ENCODE peak calls at places on chromosomes 12 and 14, in ten cellular contexts. One of them, this sample, is unnamed.

GRCh38 chr12:55932546-55932919 is 1.6 kb downstream of the DGKA start:
- DNase-seq in NCI-H1092: no peak
- DNase-seq in heart right ventricle: no peak
- DNase-seq in T-helper 1 cell: peak
- DNase-seq in H7: no peak
- DNase-seq in activated T-cell treated with anti-CD3 and anti-CD28 coated beads, Interleukin-2, amount 50 U/mL, for 72 hours: peak
- DNase-seq in naive thymus-derived CD8-positive, alpha-beta T cell: peak
- DNase-seq in T-cell: peak
- DNase-seq in activated effector memory CD4-positive, alpha-beta T cell treated with Interleukin-2 at 50 U/mL for 16 hours: peak
- DNase-seq in GM13977: peak
- DNase-seq in this sample: no peak

GRCh38 chr14:94751956-94752355 is 18.0 kb downstream of the GSC start:
- DNase-seq in GM13977: no peak
- DNase-seq in activated effector memory CD4-positive, alpha-beta T cell treated with Interleukin-2 at 50 U/mL for 16 hours: no peak
- DNase-seq in naive thymus-derived CD8-positive, alpha-beta T cell: no peak
- DNase-seq in NCI-H1092: no peak
- DNase-seq in T-cell: no peak
- DNase-seq in T-helper 1 cell: no peak
- DNase-seq in H7: no peak
- DNase-seq in activated T-cell treated with anti-CD3 and anti-CD28 coated beads, Interleukin-2, amount 50 U/mL, for 72 hours: no peak
- DNase-seq in heart right ventricle: no peak
- DNase-seq in this sample: no peak

GRCh38 chr12:54371328-54372112 is 7.2 kb upstream of the GPR84 start:
- DNase-seq in heart right ventricle: peak
- DNase-seq in GM13977: no peak
- DNase-seq in T-helper 1 cell: no peak
- DNase-seq in activated effector memory CD4-positive, alpha-beta T cell treated with Interleukin-2 at 50 U/mL for 16 hours: no peak
- DNase-seq in H7: peak
- DNase-seq in NCI-H1092: peak
- DNase-seq in activated T-cell treated with anti-CD3 and anti-CD28 coated beads, Interleukin-2, amount 50 U/mL, for 72 hours: no peak
- DNase-seq in T-cell: no peak
- DNase-seq in naive thymus-derived CD8-positive, alpha-beta T cell: no peak
- DNase-seq in this sample: no peak

GRCh38 chr14:99763527-99764221 is 29.5 kb upstream of the EML1 start:
- DNase-seq in H7: peak
- DNase-seq in activated effector memory CD4-positive, alpha-beta T cell treated with Interleukin-2 at 50 U/mL for 16 hours: no peak
- DNase-seq in activated T-cell treated with anti-CD3 and anti-CD28 coated beads, Interleukin-2, amount 50 U/mL, for 72 hours: no peak
- DNase-seq in T-cell: no peak
- DNase-seq in naive thymus-derived CD8-positive, alpha-beta T cell: no peak
- DNase-seq in GM13977: no peak
- DNase-seq in heart right ventricle: no peak
- DNase-seq in NCI-H1092: no peak
- DNase-seq in T-helper 1 cell: no peak
- DNase-seq in this sample: no peak

GRCh38 chr14:58697927-58698641 is 60.3 kb downstream of the DACT1 start:
- DNase-seq in H7: no peak
- DNase-seq in GM13977: no peak
- DNase-seq in activated T-cell treated with anti-CD3 and anti-CD28 coated beads, Interleukin-2, amount 50 U/mL, for 72 hours: no peak
- DNase-seq in heart right ventricle: no peak
- DNase-seq in naive thymus-derived CD8-positive, alpha-beta T cell: no peak
- DNase-seq in NCI-H1092: peak
- DNase-seq in activated effector memory CD4-positive, alpha-beta T cell treated with Interleukin-2 at 50 U/mL for 16 hours: no peak
- DNase-seq in T-cell: no peak
- DNase-seq in T-helper 1 cell: no peak
- DNase-seq in this sample: no peak

GRCh38 chr12:65355461-65355860 is 77.0 kb downstream of the MSRB3 start:
- DNase-seq in GM13977: no peak
- DNase-seq in naive thymus-derived CD8-positive, alpha-beta T cell: no peak
- DNase-seq in heart right ventricle: no peak
- DNase-seq in T-cell: no peak
- DNase-seq in activated effector memory CD4-positive, alpha-beta T cell treated with Interleukin-2 at 50 U/mL for 16 hours: no peak
- DNase-seq in NCI-H1092: no peak
- DNase-seq in H7: no peak
- DNase-seq in T-helper 1 cell: no peak
- DNase-seq in activated T-cell treated with anti-CD3 and anti-CD28 coated beads, Interleukin-2, amount 50 U/mL, for 72 hours: no peak
- DNase-seq in this sample: no peak

GRCh38 chr14:24411468-24412454 is 13.0 kb downstream of the NYNRIN start:
- DNase-seq in H7: peak
- DNase-seq in naive thymus-derived CD8-positive, alpha-beta T cell: no peak
- DNase-seq in activated T-cell treated with anti-CD3 and anti-CD28 coated beads, Interleukin-2, amount 50 U/mL, for 72 hours: peak
- DNase-seq in activated effector memory CD4-positive, alpha-beta T cell treated with Interleukin-2 at 50 U/mL for 16 hours: no peak
- DNase-seq in T-cell: peak
- DNase-seq in NCI-H1092: peak
- DNase-seq in heart right ventricle: no peak
- DNase-seq in GM13977: peak
- DNase-seq in T-helper 1 cell: peak
- DNase-seq in this sample: no peak

GRCh38 chr14:93381644-93382043 is 34.7 kb downstream of the COX8C start:
- DNase-seq in activated T-cell treated with anti-CD3 and anti-CD28 coated beads, Interleukin-2, amount 50 U/mL, for 72 hours: no peak
- DNase-seq in GM13977: peak
- DNase-seq in T-cell: no peak
- DNase-seq in activated effector memory CD4-positive, alpha-beta T cell treated with Interleukin-2 at 50 U/mL for 16 hours: no peak
- DNase-seq in naive thymus-derived CD8-positive, alpha-beta T cell: no peak
- DNase-seq in NCI-H1092: no peak
- DNase-seq in H7: no peak
- DNase-seq in T-helper 1 cell: no peak
- DNase-seq in heart right ventricle: no peak
- DNase-seq in this sample: no peak

GRCh38 chr12:93783827-93784226 is 106.7 kb downstream of the CRADD start:
- DNase-seq in naive thymus-derived CD8-positive, alpha-beta T cell: peak
- DNase-seq in NCI-H1092: no peak
- DNase-seq in T-cell: peak
- DNase-seq in GM13977: no peak
- DNase-seq in H7: no peak
- DNase-seq in heart right ventricle: no peak
- DNase-seq in T-helper 1 cell: no peak
- DNase-seq in activated effector memory CD4-positive, alpha-beta T cell treated with Interleukin-2 at 50 U/mL for 16 hours: peak
- DNase-seq in activated T-cell treated with anti-CD3 and anti-CD28 coated beads, Interleukin-2, amount 50 U/mL, for 72 hours: peak
- DNase-seq in this sample: no peak

GRCh38 chr12:42325326-42325775 is 543 bp downstream of the ZCRB1 start:
- DNase-seq in T-cell: no peak
- DNase-seq in activated T-cell treated with anti-CD3 and anti-CD28 coated beads, Interleukin-2, amount 50 U/mL, for 72 hours: no peak
- DNase-seq in naive thymus-derived CD8-positive, alpha-beta T cell: no peak
- DNase-seq in activated effector memory CD4-positive, alpha-beta T cell treated with Interleukin-2 at 50 U/mL for 16 hours: no peak
- DNase-seq in H7: no peak
- DNase-seq in heart right ventricle: no peak
- DNase-seq in T-helper 1 cell: no peak
- DNase-seq in NCI-H1092: no peak
- DNase-seq in GM13977: no peak
- DNase-seq in this sample: no peak

GRCh38 chr12:2337031-2338010 is 284.5 kb downstream of the CACNA1C start:
- DNase-seq in T-helper 1 cell: no peak
- DNase-seq in activated effector memory CD4-positive, alpha-beta T cell treated with Interleukin-2 at 50 U/mL for 16 hours: no peak
- DNase-seq in heart right ventricle: no peak
- DNase-seq in NCI-H1092: no peak
- DNase-seq in H7: no peak
- DNase-seq in T-cell: no peak
- DNase-seq in activated T-cell treated with anti-CD3 and anti-CD28 coated beads, Interleukin-2, amount 50 U/mL, for 72 hours: no peak
- DNase-seq in GM13977: no peak
- DNase-seq in naive thymus-derived CD8-positive, alpha-beta T cell: no peak
- DNase-seq in this sample: no peak

GRCh38 chr14:80621701-80622100 is 319.8 kb downstream of the CEP128 start:
- DNase-seq in activated T-cell treated with anti-CD3 and anti-CD28 coated beads, Interleukin-2, amount 50 U/mL, for 72 hours: no peak
- DNase-seq in naive thymus-derived CD8-positive, alpha-beta T cell: no peak
- DNase-seq in heart right ventricle: no peak
- DNase-seq in GM13977: no peak
- DNase-seq in activated effector memory CD4-positive, alpha-beta T cell treated with Interleukin-2 at 50 U/mL for 16 hours: no peak
- DNase-seq in T-helper 1 cell: no peak
- DNase-seq in NCI-H1092: no peak
- DNase-seq in H7: no peak
- DNase-seq in T-cell: no peak
- DNase-seq in this sample: no peak

GRCh38 chr12:62533087-62533754 is 66.6 kb downstream of the MON2 start:
- DNase-seq in T-cell: no peak
- DNase-seq in GM13977: no peak
- DNase-seq in NCI-H1092: no peak
- DNase-seq in activated T-cell treated with anti-CD3 and anti-CD28 coated beads, Interleukin-2, amount 50 U/mL, for 72 hours: no peak
- DNase-seq in H7: no peak
- DNase-seq in T-helper 1 cell: no peak
- DNase-seq in naive thymus-derived CD8-positive, alpha-beta T cell: no peak
- DNase-seq in heart right ventricle: no peak
- DNase-seq in activated effector memory CD4-positive, alpha-beta T cell treated with Interleukin-2 at 50 U/mL for 16 hours: no peak
- DNase-seq in this sample: no peak

GRCh38 chr14:91893659-91894058 is 26.3 kb upstream of the TC2N start:
- DNase-seq in GM13977: no peak
- DNase-seq in activated effector memory CD4-positive, alpha-beta T cell treated with Interleukin-2 at 50 U/mL for 16 hours: no peak
- DNase-seq in H7: no peak
- DNase-seq in naive thymus-derived CD8-positive, alpha-beta T cell: no peak
- DNase-seq in T-cell: no peak
- DNase-seq in heart right ventricle: no peak
- DNase-seq in NCI-H1092: no peak
- DNase-seq in T-helper 1 cell: no peak
- DNase-seq in activated T-cell treated with anti-CD3 and anti-CD28 coated beads, Interleukin-2, amount 50 U/mL, for 72 hours: peak
- DNase-seq in this sample: no peak

GRCh38 chr14:24317141-24317927 is 6.0 kb downstream of the LTB4R start:
- DNase-seq in NCI-H1092: no peak
- DNase-seq in heart right ventricle: no peak
- DNase-seq in activated effector memory CD4-positive, alpha-beta T cell treated with Interleukin-2 at 50 U/mL for 16 hours: no peak
- DNase-seq in H7: no peak
- DNase-seq in activated T-cell treated with anti-CD3 and anti-CD28 coated beads, Interleukin-2, amount 50 U/mL, for 72 hours: no peak
- DNase-seq in naive thymus-derived CD8-positive, alpha-beta T cell: no peak
- DNase-seq in GM13977: no peak
- DNase-seq in T-cell: no peak
- DNase-seq in T-helper 1 cell: no peak
- DNase-seq in this sample: no peak

GRCh38 chr12:120651821-120652220 is 11.4 kb downstream of the CABP1 start:
- DNase-seq in H7: peak
- DNase-seq in naive thymus-derived CD8-positive, alpha-beta T cell: no peak
- DNase-seq in activated effector memory CD4-positive, alpha-beta T cell treated with Interleukin-2 at 50 U/mL for 16 hours: no peak
- DNase-seq in heart right ventricle: no peak
- DNase-seq in GM13977: no peak
- DNase-seq in NCI-H1092: no peak
- DNase-seq in T-helper 1 cell: no peak
- DNase-seq in activated T-cell treated with anti-CD3 and anti-CD28 coated beads, Interleukin-2, amount 50 U/mL, for 72 hours: no peak
- DNase-seq in T-cell: no peak
- DNase-seq in this sample: no peak

GRCh38 chr14:91371011-91371989 is 46.3 kb downstream of the CCDC88C start:
- DNase-seq in T-helper 1 cell: no peak
- DNase-seq in activated T-cell treated with anti-CD3 and anti-CD28 coated beads, Interleukin-2, amount 50 U/mL, for 72 hours: no peak
- DNase-seq in naive thymus-derived CD8-positive, alpha-beta T cell: no peak
- DNase-seq in GM13977: no peak
- DNase-seq in heart right ventricle: no peak
- DNase-seq in T-cell: no peak
- DNase-seq in H7: no peak
- DNase-seq in activated effector memory CD4-positive, alpha-beta T cell treated with Interleukin-2 at 50 U/mL for 16 hours: no peak
- DNase-seq in NCI-H1092: no peak
- DNase-seq in this sample: no peak

GRCh38 chr12:124673881-124674617 is 106.6 kb upstream of the NCOR2 start:
- DNase-seq in activated effector memory CD4-positive, alpha-beta T cell treated with Interleukin-2 at 50 U/mL for 16 hours: no peak
- DNase-seq in naive thymus-derived CD8-positive, alpha-beta T cell: no peak
- DNase-seq in heart right ventricle: no peak
- DNase-seq in T-helper 1 cell: no peak
- DNase-seq in T-cell: no peak
- DNase-seq in activated T-cell treated with anti-CD3 and anti-CD28 coated beads, Interleukin-2, amount 50 U/mL, for 72 hours: no peak
- DNase-seq in NCI-H1092: no peak
- DNase-seq in GM13977: no peak
- DNase-seq in H7: no peak
- DNase-seq in this sample: no peak

GRCh38 chr12:38161123-38162000 is 155.2 kb upstream of the ALG10B start:
- DNase-seq in GM13977: peak
- DNase-seq in T-cell: no peak
- DNase-seq in heart right ventricle: no peak
- DNase-seq in naive thymus-derived CD8-positive, alpha-beta T cell: no peak
- DNase-seq in T-helper 1 cell: no peak
- DNase-seq in NCI-H1092: no peak
- DNase-seq in activated T-cell treated with anti-CD3 and anti-CD28 coated beads, Interleukin-2, amount 50 U/mL, for 72 hours: no peak
- DNase-seq in H7: peak
- DNase-seq in activated effector memory CD4-positive, alpha-beta T cell treated with Interleukin-2 at 50 U/mL for 16 hours: no peak
- DNase-seq in this sample: no peak

GRCh38 chr12:22692964-22693555 is 68.1 kb downstream of the ETNK1 start:
- DNase-seq in T-helper 1 cell: no peak
- DNase-seq in NCI-H1092: no peak
- DNase-seq in activated effector memory CD4-positive, alpha-beta T cell treated with Interleukin-2 at 50 U/mL for 16 hours: no peak
- DNase-seq in naive thymus-derived CD8-positive, alpha-beta T cell: no peak
- DNase-seq in GM13977: no peak
- DNase-seq in H7: no peak
- DNase-seq in activated T-cell treated with anti-CD3 and anti-CD28 coated beads, Interleukin-2, amount 50 U/mL, for 72 hours: no peak
- DNase-seq in T-cell: no peak
- DNase-seq in heart right ventricle: no peak
- DNase-seq in this sample: no peak

GRCh38 chr12:19846561-19846960 is 407.3 kb downstream of the AEBP2 start:
- DNase-seq in activated T-cell treated with anti-CD3 and anti-CD28 coated beads, Interleukin-2, amount 50 U/mL, for 72 hours: no peak
- DNase-seq in T-helper 1 cell: no peak
- DNase-seq in T-cell: no peak
- DNase-seq in heart right ventricle: no peak
- DNase-seq in activated effector memory CD4-positive, alpha-beta T cell treated with Interleukin-2 at 50 U/mL for 16 hours: no peak
- DNase-seq in H7: no peak
- DNase-seq in GM13977: no peak
- DNase-seq in NCI-H1092: no peak
- DNase-seq in naive thymus-derived CD8-positive, alpha-beta T cell: no peak
- DNase-seq in this sample: no peak

GRCh38 chr12:115203661-115204060 is 519.7 kb upstream of the TBX3 start:
- DNase-seq in H7: no peak
- DNase-seq in activated T-cell treated with anti-CD3 and anti-CD28 coated beads, Interleukin-2, amount 50 U/mL, for 72 hours: no peak
- DNase-seq in GM13977: no peak
- DNase-seq in T-cell: no peak
- DNase-seq in naive thymus-derived CD8-positive, alpha-beta T cell: no peak
- DNase-seq in heart right ventricle: no peak
- DNase-seq in T-helper 1 cell: no peak
- DNase-seq in activated effector memory CD4-positive, alpha-beta T cell treated with Interleukin-2 at 50 U/mL for 16 hours: no peak
- DNase-seq in NCI-H1092: no peak
- DNase-seq in this sample: no peak

GRCh38 chr14:30227871-30228270 is 300.2 kb upstream of the PRKD1 start:
- DNase-seq in T-helper 1 cell: no peak
- DNase-seq in heart right ventricle: no peak
- DNase-seq in activated effector memory CD4-positive, alpha-beta T cell treated with Interleukin-2 at 50 U/mL for 16 hours: no peak
- DNase-seq in T-cell: no peak
- DNase-seq in naive thymus-derived CD8-positive, alpha-beta T cell: no peak
- DNase-seq in H7: no peak
- DNase-seq in NCI-H1092: no peak
- DNase-seq in GM13977: no peak
- DNase-seq in activated T-cell treated with anti-CD3 and anti-CD28 coated beads, Interleukin-2, amount 50 U/mL, for 72 hours: no peak
- DNase-seq in this sample: no peak

GRCh38 chr14:94050231-94050880 is 24.2 kb downstream of the OTUB2 start:
- DNase-seq in activated T-cell treated with anti-CD3 and anti-CD28 coated beads, Interleukin-2, amount 50 U/mL, for 72 hours: no peak
- DNase-seq in activated effector memory CD4-positive, alpha-beta T cell treated with Interleukin-2 at 50 U/mL for 16 hours: no peak
- DNase-seq in T-cell: no peak
- DNase-seq in naive thymus-derived CD8-positive, alpha-beta T cell: no peak
- DNase-seq in heart right ventricle: peak
- DNase-seq in GM13977: no peak
- DNase-seq in H7: no peak
- DNase-seq in NCI-H1092: no peak
- DNase-seq in T-helper 1 cell: no peak
- DNase-seq in this sample: no peak

GRCh38 chr12:32025906-32026305 is 66.7 kb downstream of the RESF1 start:
- DNase-seq in T-cell: peak
- DNase-seq in H7: no peak
- DNase-seq in activated T-cell treated with anti-CD3 and anti-CD28 coated beads, Interleukin-2, amount 50 U/mL, for 72 hours: peak
- DNase-seq in T-helper 1 cell: peak
- DNase-seq in activated effector memory CD4-positive, alpha-beta T cell treated with Interleukin-2 at 50 U/mL for 16 hours: peak
- DNase-seq in heart right ventricle: no peak
- DNase-seq in NCI-H1092: no peak
- DNase-seq in GM13977: no peak
- DNase-seq in naive thymus-derived CD8-positive, alpha-beta T cell: peak
- DNase-seq in this sample: no peak

GRCh38 chr12:108156717-108157116 is 27.6 kb downstream of the WSCD2 start:
- DNase-seq in activated T-cell treated with anti-CD3 and anti-CD28 coated beads, Interleukin-2, amount 50 U/mL, for 72 hours: no peak
- DNase-seq in heart right ventricle: no peak
- DNase-seq in activated effector memory CD4-positive, alpha-beta T cell treated with Interleukin-2 at 50 U/mL for 16 hours: no peak
- DNase-seq in naive thymus-derived CD8-positive, alpha-beta T cell: no peak
- DNase-seq in H7: no peak
- DNase-seq in T-helper 1 cell: no peak
- DNase-seq in NCI-H1092: no peak
- DNase-seq in T-cell: no peak
- DNase-seq in GM13977: no peak
- DNase-seq in this sample: no peak

GRCh38 chr12:2682301-2683282 is 112.2 kb upstream of the FKBP4 start:
- DNase-seq in heart right ventricle: no peak
- DNase-seq in T-cell: peak
- DNase-seq in NCI-H1092: no peak
- DNase-seq in GM13977: no peak
- DNase-seq in naive thymus-derived CD8-positive, alpha-beta T cell: peak
- DNase-seq in T-helper 1 cell: peak
- DNase-seq in activated effector memory CD4-positive, alpha-beta T cell treated with Interleukin-2 at 50 U/mL for 16 hours: peak
- DNase-seq in H7: peak
- DNase-seq in activated T-cell treated with anti-CD3 and anti-CD28 coated beads, Interleukin-2, amount 50 U/mL, for 72 hours: peak
- DNase-seq in this sample: no peak

GRCh38 chr14:67373347-67373746 is 13.2 kb downstream of the EIF2S1 start:
- DNase-seq in NCI-H1092: no peak
- DNase-seq in T-helper 1 cell: no peak
- DNase-seq in GM13977: peak
- DNase-seq in activated T-cell treated with anti-CD3 and anti-CD28 coated beads, Interleukin-2, amount 50 U/mL, for 72 hours: peak
- DNase-seq in H7: no peak
- DNase-seq in naive thymus-derived CD8-positive, alpha-beta T cell: no peak
- DNase-seq in heart right ventricle: no peak
- DNase-seq in activated effector memory CD4-positive, alpha-beta T cell treated with Interleukin-2 at 50 U/mL for 16 hours: no peak
- DNase-seq in T-cell: no peak
- DNase-seq in this sample: no peak

This sample was measured in keratinocyte.